ENCODE peak calls at places on chromosomes 5 and 9, in four cellular contexts. O, E, K and Y are unnamed samples.

GRCh38 chr9:37011530-37011929 is 22.5 kb downstream of the PAX5 start:
- DNase-seq in O (no peak), E (no peak), K (no peak), Y (no peak)

GRCh38 chr5:133827001-133827400 is 141.4 kb downstream of the C5orf15 start:
- DNase-seq in O (no peak), E (no peak), K (no peak), Y (no peak)

GRCh38 chr5:141951341-141951781 is 6.6 kb downstream of the PCDH12 start:
- DNase-seq in O (peak), E (peak), K (peak), Y (no peak)

GRCh38 chr9:105858284-105858683 is 163.9 kb downstream of the TMEM38B start:
- DNase-seq in O (no peak), E (no peak), K (no peak), Y (no peak)

GRCh38 chr9:68739631-68740174 is 34.7 kb downstream of the PIP5K1B start:
- DNase-seq in O (no peak), E (peak), K (no peak), Y (no peak)

GRCh38 chr5:144144956-144145751 is 25.3 kb downstream of the YIPF5 start:
- DNase-seq in O (no peak), E (no peak), K (no peak), Y (no peak)

GRCh38 chr5:131943914-131944313 is 1.5 kb downstream of the MEIKIN start:
- DNase-seq in O (no peak), E (no peak), K (no peak), Y (no peak)

GRCh38 chr5:132294728-132295504 is 722 bp downstream of the SLC22A4 start:
- DNase-seq in O (peak), E (peak), K (no peak), Y (peak)

GRCh38 chr5:132807163-132807838 is 5.8 kb upstream of the SOWAHA start:
- DNase-seq in O (peak), E (peak), K (no peak), Y (no peak)

GRCh38 chr5:34484190-34484589 is 171.9 kb upstream of the RAI14 start:
- DNase-seq in O (no peak), E (no peak), K (no peak), Y (no peak)

GRCh38 chr5:58042933-58043606 is 416.8 kb downstream of the PLK2 start:
- DNase-seq in O (no peak), E (peak), K (no peak), Y (peak)

GRCh38 chr5:142852799-142853198 is 82.6 kb downstream of the ARHGAP26 start:
- DNase-seq in O (no peak), E (no peak), K (no peak), Y (no peak)

GRCh38 chr9:27549196-27549737 is 19.7 kb upstream of the MOB3B start:
- DNase-seq in O (no peak), E (no peak), K (no peak), Y (peak)

GRCh38 chr5:137264573-137264972 is 234.6 kb downstream of the SPOCK1 start:
- DNase-seq in O (no peak), E (no peak), K (no peak), Y (peak)

GRCh38 chr5:137367951-137368350 is 131.2 kb downstream of the SPOCK1 start:
- DNase-seq in O (no peak), E (no peak), K (no peak), Y (no peak)

GRCh38 chr5:73204733-73205132 is 31.7 kb downstream of the TMEM174 start:
- DNase-seq in O (no peak), E (no peak), K (no peak), Y (no peak)

GRCh38 chr5:124746916-124747769 is 704 bp upstream of the ZNF608 start:
- DNase-seq in O (peak), E (peak), K (no peak), Y (peak)

GRCh38 chr5:152505442-152506042 is 100.5 kb upstream of the NMUR2 start:
- DNase-seq in O (peak), E (peak), K (no peak), Y (peak)

GRCh38 chr5:142104491-142104890 is 4.1 kb upstream of the NDFIP1 start:
- DNase-seq in O (no peak), E (no peak), K (no peak), Y (no peak)

GRCh38 chr9:99162759-99163364 is 57.9 kb downstream of the TGFBR1 start:
- DNase-seq in O (no peak), E (peak), K (no peak), Y (peak)

GRCh38 chr9:127397722-127398647 is 1.0 kb downstream of the SLC2A8 start:
- DNase-seq in O (peak), E (peak), K (no peak), Y (peak)

GRCh38 chr9:131635285-131635684 is 90.0 kb downstream of the PRRT1B start:
- DNase-seq in O (peak), E (peak), K (peak), Y (peak)

GRCh38 chr9:36867672-36868471 is 166.2 kb downstream of the PAX5 start:
- DNase-seq in O (no peak), E (no peak), K (no peak), Y (no peak)

GRCh38 chr5:157971466-157972324 is 112.8 kb upstream of the CLINT1 start:
- DNase-seq in O (peak), E (peak), K (no peak), Y (no peak)

GRCh38 chr5:103041071-103041676 is 78.8 kb downstream of the GIN1 start:
- DNase-seq in O (no peak), E (no peak), K (no peak), Y (peak)

GRCh38 chr5:68252678-68253520 is 37.3 kb downstream of the PIK3R1 start:
- DNase-seq in O (peak), E (peak), K (peak), Y (peak)

GRCh38 chr9:89883401-89884341 is 278.9 kb downstream of the GADD45G start:
- DNase-seq in O (peak), E (no peak), K (no peak), Y (no peak)

GRCh38 chr9:109865521-109865920 is 85.5 kb downstream of the PALM2AKAP2 start:
- DNase-seq in O (no peak), E (no peak), K (no peak), Y (no peak)

GRCh38 chr9:33905137-33905536 is 88.2 kb downstream of the UBE2R2 start:
- DNase-seq in O (no peak), E (no peak), K (no peak), Y (no peak)

GRCh38 chr9:33908749-33909148 is 91.8 kb downstream of the UBE2R2 start:
- DNase-seq in O (no peak), E (no peak), K (no peak), Y (no peak)

GRCh38 chr9:33903157-33903780 is 86.3 kb downstream of the UBE2R2 start:
- DNase-seq in O (no peak), E (no peak), K (no peak), Y (no peak)

GRCh38 chr9:33908114-33908513 is 91.2 kb downstream of the UBE2R2 start:
- DNase-seq in O (no peak), E (peak), K (no peak), Y (no peak)

DNA sequence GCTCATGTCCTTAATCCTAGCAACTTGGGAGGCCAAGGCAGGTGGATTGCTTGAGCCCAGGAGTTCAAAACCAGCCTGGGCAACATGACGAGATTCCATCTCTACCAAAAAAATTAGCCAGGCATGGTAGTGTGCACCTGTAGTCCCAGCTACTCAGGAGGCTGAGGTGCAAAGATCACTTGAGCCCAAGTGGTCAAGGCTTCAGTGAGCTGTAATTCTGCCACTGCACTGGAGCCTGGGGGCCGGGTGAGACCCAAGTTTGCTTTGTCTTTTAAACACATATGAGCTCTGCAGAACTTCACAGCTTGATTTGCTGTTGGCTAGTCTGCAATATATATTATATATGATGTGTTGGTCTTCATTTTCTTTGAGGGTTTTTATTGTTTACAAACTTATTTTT is 89.8 kb downstream of the UBE2R2 start:
- DNase-seq in O (no peak), E (no peak), K (no peak), Y (no peak)
- H3K56ac ChIP-seq in O (no peak), E (no peak), K (no peak), Y (no peak)

GRCh38 chr9:116112236-116112635 is 41.4 kb upstream of the PAPPA start:
- DNase-seq in O (no peak), E (peak), K (no peak), Y (peak)
- H3K56ac ChIP-seq in O (no peak), E (no peak), K (no peak), Y (no peak)

GRCh38 chr5:172648008-172648359 is 6.9 kb downstream of the NEURL1B start:
- DNase-seq in O (no peak), E (peak), K (no peak), Y (no peak)
- H3K56ac ChIP-seq in O (no peak), E (no peak), K (no peak), Y (no peak)

GRCh38 chr5:83157120-83157519 is 79.8 kb downstream of the XRCC4 start:
- DNase-seq in O (no peak), E (no peak), K (no peak), Y (no peak)
- H3K56ac ChIP-seq in O (no peak), E (no peak), K (no peak), Y (no peak)